ENCODE peak calls at places on chromosome 16, in eight cellular contexts. H is T-helper 17 cell, F is Calu3, Y is HS-5, I is astrocyte of the spinal cord, R is astrocyte of the hippocampus, K is RPMI8226, D is hypothalamus. O is an unnamed sample.

GRCh38 chr16:4663756-4664465 is 29.5 kb upstream of the NUDT16L1 start:
- DNase-seq in H (no peak), F (no peak), Y (no peak), I (peak; percentile 17), R (no peak), K (no peak), D (peak; percentile 23), O (no peak)

GRCh38 chr16:65457084-65457483 is 335.2 kb upstream of the CDH11 start:
- DNase-seq in H (no peak), F (no peak), Y (no peak), I (no peak), R (no peak), K (no peak), D (no peak), O (no peak)

GRCh38 chr16:48901712-48902374 is 291.9 kb upstream of the N4BP1 start:
- DNase-seq in H (no peak), F (no peak), Y (no peak), I (no peak), R (peak; percentile 7), K (no peak), D (no peak), O (no peak)

GRCh38 chr16:85370881-85371651 is 242.1 kb upstream of the GSE1 start:
- DNase-seq in H (no peak), F (no peak), Y (no peak), I (no peak), R (peak; percentile 65), K (no peak), D (peak; percentile 31), O (no peak)

GRCh38 chr16:21338537-21339268 is 60.6 kb upstream of the CRYM start:
- DNase-seq in H (no peak), F (no peak), Y (no peak), I (no peak), R (no peak), K (peak; percentile 85), D (no peak), O (no peak)

GRCh38 chr16:55703003-55704001 is 47.5 kb downstream of the SLC6A2 start:
- DNase-seq in H (no peak), F (peak; percentile 40), Y (no peak), I (peak; percentile 67), R (peak; percentile 73), K (peak; percentile 64), D (no peak), O (no peak)

GRCh38 chr16:53664724-53665345 is 38.8 kb downstream of the RPGRIP1L start:
- DNase-seq in H (no peak), F (no peak), Y (peak; percentile 80), I (peak; percentile 92), R (peak; percentile 91), K (no peak), D (no peak), O (no peak)

GRCh38 chr16:11349599-11350276 is 4.5 kb downstream of the RMI2 start:
- DNase-seq in H (no peak), F (no peak), Y (no peak), I (peak; percentile 64), R (peak; percentile 71), K (no peak), D (peak; percentile 48), O (peak; percentile 21)

GRCh38 chr16:576823-577201 is 7.0 kb downstream of the PIGQ start:
- DNase-seq in H (no peak), F (no peak), Y (no peak), I (no peak), R (no peak), K (no peak), D (no peak), O (no peak)

GRCh38 chr16:73179671-73180370 is 131.9 kb upstream of the ZFHX3 start:
- DNase-seq in H (no peak), F (no peak), Y (no peak), I (no peak), R (no peak), K (no peak), D (no peak), O (no peak)